ENCODE peak calls at places on chromosomes 6 and 20, in four cellular contexts. G, X, N and J are unnamed samples.

GRCh38 chr20:62429455-62430310 is 2.3 kb upstream of the RBBP8NL start:
- DNase-seq in G (no peak), X (no peak), N (no peak), J (no peak)

GRCh38 chr6:141501616-141502015 is 631.1 kb upstream of the GJE1 start:
- DNase-seq in G (no peak), X (no peak), N (no peak), J (no peak)

GRCh38 chr6:42819803-42820508 is 38.1 kb downstream of the BICRAL start:
- DNase-seq in G (no peak), X (no peak), N (no peak), J (peak; percentile 23)

GRCh38 chr6:15946701-15947390 is 182.0 kb upstream of the MYLIP start:
- DNase-seq in G (no peak), X (no peak), N (no peak), J (no peak)

GRCh38 chr6:45112711-45113110 is 215.4 kb upstream of the RUNX2 start:
- DNase-seq in G (no peak), X (no peak), N (no peak), J (peak; percentile 27)

GRCh38 chr6:18405477-18406293 is 18.5 kb downstream of the RNF144B start:
- DNase-seq in G (no peak), X (peak; percentile 67), N (no peak), J (peak; percentile 81)

GRCh38 chr20:6265204-6265904 is 142.5 kb upstream of the FERMT1 start:
- DNase-seq in G (no peak), X (peak; percentile 18), N (no peak), J (peak; percentile 89)

GRCh38 chr20:9557411-9557810 is 43.0 kb downstream of the LAMP5 start:
- DNase-seq in G (no peak), X (no peak), N (no peak), J (no peak)

GRCh38 chr6:46269447-46270229 is 98.9 kb upstream of the ENPP5 start:
- DNase-seq in G (no peak), X (no peak), N (no peak), J (no peak)

GRCh38 chr20:58229198-58229802 is 847 bp upstream of the ANKRD60 start:
- DNase-seq in G (no peak), X (no peak), N (no peak), J (peak; percentile 56)

GRCh38 chr6:39984051-39984450 is 49.8 kb upstream of the MOCS1 start:
- DNase-seq in G (no peak), X (no peak), N (no peak), J (no peak)

GRCh38 chr6:150140236-150140969 is 2.4 kb upstream of the PPP1R14C start:
- DNase-seq in G (no peak), X (no peak), N (no peak), J (no peak)

GRCh38 chr6:3072798-3073197 is 4.5 kb downstream of the RIPK1 start:
- DNase-seq in G (no peak), X (no peak), N (no peak), J (no peak)

GRCh38 chr6:96878101-96878500 is 19.6 kb downstream of the NDUFAF4 start:
- DNase-seq in G (no peak), X (no peak), N (no peak), J (peak; percentile 55)

GRCh38 chr6:12203001-12203400 is 87.2 kb upstream of the EDN1 start:
- DNase-seq in G (no peak), X (no peak), N (no peak), J (peak; percentile 84)

GRCh38 chr20:45410887-45411286 is 2.8 kb downstream of the DBNDD2 start:
- DNase-seq in G (no peak), X (no peak), N (no peak), J (no peak)

GRCh38 chr20:34861386-34862084 is 11.1 kb downstream of the GGT7 start:
- DNase-seq in G (no peak), X (no peak), N (no peak), J (no peak)

GRCh38 chr6:69820438-69820837 is 23.6 kb upstream of the LMBRD1 start:
- DNase-seq in G (no peak), X (no peak), N (no peak), J (no peak)

GRCh38 chr6:37819802-37820712 is 530 bp downstream of the ZFAND3 start:
- DNase-seq in G (peak; percentile 48), X (no peak), N (peak; percentile 51), J (peak; percentile 61)

GRCh38 chr6:49632712-49633111 is 3.9 kb downstream of the RHAG start:
- DNase-seq in G (no peak), X (no peak), N (no peak), J (no peak)

GRCh38 chr6:107763959-107764358 is 60.2 kb downstream of the SCML4 start:
- DNase-seq in G (no peak), X (no peak), N (no peak), J (peak; percentile 21)

GRCh38 chr6:10586302-10586701 is 65.2 kb downstream of the GCNT2 start:
- DNase-seq in G (no peak), X (no peak), N (no peak), J (no peak)

GRCh38 chr6:137637161-137637560 is 143.0 kb upstream of the OLIG3 start:
- DNase-seq in G (no peak), X (peak; percentile 96), N (no peak), J (peak; percentile 97)